ENCODE peak calls at places on chromosomes 4 and X, in ten cellular contexts. E is heart right ventricle, R is IMR-90, A is Peyer's patch, X is fibroblast of mammary gland, G is natural killer cell, F is cardiac fibroblast, U is adrenal gland, O is HCT116, Z is nephron progenitor cell. V is an unnamed sample.

GRCh38 chr4:99847362-99847976 is 30.8 kb downstream of the DAPP1 start:
- DNase-seq in E (no peak), R (no peak), A (no peak), X (no peak), G (no peak), F (no peak), U (no peak), O (no peak), Z (no peak), V (no peak)

GRCh38 chrX:55758033-55758432 is 40.5 kb downstream of the RRAGB start:
- DNase-seq in E (no peak), R (peak), A (no peak), X (peak), G (no peak), F (peak), U (no peak), O (no peak), Z (no peak), V (no peak)

GRCh38 chr4:42643685-42644084 is 13.2 kb downstream of the ATP8A1 start:
- DNase-seq in E (no peak), R (no peak), A (no peak), X (no peak), G (no peak), F (no peak), U (peak), O (no peak), Z (no peak), V (no peak)

GRCh38 chrX:42725196-42725595 is 52.8 kb downstream of the PPP1R2C start:
- DNase-seq in E (no peak), R (no peak), A (no peak), X (no peak), G (no peak), F (no peak), U (no peak), O (no peak), Z (no peak), V (no peak)

GRCh38 chr4:182192511-182193181 is 50.6 kb upstream of the TENM3 start:
- DNase-seq in E (no peak), R (peak), A (no peak), X (peak), G (no peak), F (no peak), U (no peak), O (no peak), Z (no peak), V (no peak)

GRCh38 chr4:124028172-124028571 is 631.6 kb downstream of the SPRY1 start:
- DNase-seq in E (no peak), R (peak), A (no peak), X (no peak), G (no peak), F (no peak), U (no peak), O (no peak), Z (no peak), V (no peak)

GRCh38 chr4:168167714-168168284 is 75.5 kb downstream of the ANXA10 start:
- DNase-seq in E (no peak), R (peak), A (no peak), X (peak), G (no peak), F (no peak), U (no peak), O (no peak), Z (no peak), V (no peak)

GRCh38 chr4:121217385-121217784 is 53.3 kb upstream of the TNIP3 start:
- DNase-seq in E (no peak), R (peak), A (no peak), X (peak), G (no peak), F (peak), U (no peak), O (no peak), Z (no peak), V (no peak)

DNA sequence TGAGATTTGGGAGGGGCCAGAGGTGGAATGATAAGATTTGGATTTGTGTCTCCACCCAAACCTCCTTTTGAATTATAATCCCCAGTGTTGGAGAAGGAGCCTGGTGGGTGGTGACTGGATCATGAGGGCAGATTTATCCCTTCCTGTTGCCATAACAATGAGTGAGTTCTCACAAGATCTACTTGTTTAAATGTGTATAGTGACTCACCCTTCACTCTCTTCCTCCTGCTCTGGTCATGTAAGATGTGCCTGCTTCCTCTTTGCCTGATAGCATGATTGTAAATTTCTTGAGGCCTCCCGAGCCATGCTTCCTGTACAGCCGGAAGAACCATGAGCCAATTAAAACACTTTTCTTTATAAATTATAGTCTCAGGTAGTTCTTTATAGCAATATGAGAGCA is 348.6 kb downstream of the AR start:
- DNase-seq in E (no peak), R (no peak), A (no peak), X (no peak), G (no peak), F (no peak), U (no peak), O (no peak), Z (no peak), V (no peak)
- TF ChIP-seq CTCF in E (no peak), R (no peak), A (no peak), X (no peak), G (no peak), F (no peak), U (no peak), O (no peak), Z (no peak), V (no peak)

GRCh38 chrX:102930990-102931756 is 5.9 kb upstream of the RAB40AL start:
- DNase-seq in E (no peak), R (peak), A (no peak), X (no peak), G (no peak), F (peak), U (no peak), O (no peak), Z (no peak), V (no peak)
- TF ChIP-seq CTCF in E (no peak), R (no peak), A (no peak), X (no peak), G (no peak), F (no peak), U (no peak), O (no peak), Z (no peak), V (no peak)

GRCh38 chrX:20221902-20222301 is 44.8 kb downstream of the RPS6KA3 start:
- DNase-seq in E (no peak), R (peak), A (no peak), X (peak), G (no peak), F (no peak), U (no peak), O (no peak), Z (no peak), V (no peak)

GRCh38 chrX:20217906-20218305 is 48.8 kb downstream of the RPS6KA3 start:
- DNase-seq in E (no peak), R (no peak), A (no peak), X (no peak), G (no peak), F (no peak), U (no peak), O (no peak), Z (no peak), V (no peak)

GRCh38 chrX:20217279-20217678 is 49.4 kb downstream of the RPS6KA3 start:
- DNase-seq in E (no peak), R (peak), A (no peak), X (peak), G (no peak), F (peak), U (no peak), O (peak), Z (no peak), V (no peak)

GRCh38 chrX:20215565-20215964 is 51.1 kb downstream of the RPS6KA3 start:
- DNase-seq in E (no peak), R (no peak), A (no peak), X (no peak), G (no peak), F (no peak), U (no peak), O (no peak), Z (no peak), V (no peak)

GRCh38 chrX:20218809-20219505 is 47.8 kb downstream of the RPS6KA3 start:
- DNase-seq in E (no peak), R (peak), A (no peak), X (no peak), G (no peak), F (peak), U (no peak), O (no peak), Z (no peak), V (no peak)
- TF ChIP-seq CTCF in E (no peak), R (no peak), A (no peak), X (no peak), G (no peak), F (peak), U (no peak), O (no peak), Z (no peak), V (peak)

DNA sequence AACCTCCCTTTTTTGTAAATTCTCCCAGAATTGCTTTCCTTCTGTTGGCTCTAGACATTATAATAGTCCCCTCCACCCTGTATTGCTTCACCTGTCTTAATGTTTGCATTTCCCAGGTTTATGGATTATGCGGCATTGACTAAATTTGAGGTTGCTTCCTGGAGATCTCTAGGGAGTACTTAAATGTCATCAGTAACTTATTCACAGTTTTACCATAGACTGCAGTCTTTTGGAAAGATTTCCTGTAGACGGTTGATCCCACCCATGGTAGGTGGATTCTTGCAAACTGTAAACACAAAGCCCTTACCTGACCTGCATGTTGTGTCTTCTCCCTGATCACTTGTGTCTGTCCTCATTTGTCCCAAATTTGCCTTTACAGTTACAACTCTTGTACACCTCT is 6.2 kb upstream of the NOX1 start:
- DNase-seq in E (no peak), R (no peak), A (no peak), X (no peak), G (no peak), F (no peak), U (no peak), O (no peak), Z (no peak), V (no peak)
- TF ChIP-seq CTCF in E (no peak), R (no peak), A (no peak), X (no peak), G (no peak), F (no peak), U (no peak), O (no peak), Z (no peak), V (no peak)

GRCh38 chr4:106355193-106355592 is 13.4 kb downstream of the GIMD1 start:
- DNase-seq in E (peak), R (no peak), A (no peak), X (no peak), G (no peak), F (no peak), U (no peak), O (no peak), Z (no peak), V (no peak)
- TF ChIP-seq CTCF in E (no peak), R (no peak), A (no peak), X (no peak), G (no peak), F (no peak), U (no peak), O (no peak), Z (no peak), V (no peak)

GRCh38 chr4:113378836-113379235 is 329.4 kb downstream of the ANK2 start:
- DNase-seq in E (no peak), R (no peak), A (no peak), X (no peak), G (no peak), F (no peak), U (no peak), O (no peak), Z (no peak), V (no peak)
- TF ChIP-seq CTCF in E (no peak), R (no peak), A (no peak), X (no peak), G (no peak), F (no peak), U (no peak), O (no peak), Z (no peak), V (no peak)

GRCh38 chr4:113978561-113979156 is 788 bp downstream of the ARSJ start:
- DNase-seq in E (no peak), R (peak), A (no peak), X (no peak), G (no peak), F (no peak), U (no peak), O (no peak), Z (peak), V (no peak)

GRCh38 chr4:113979973-113980615 is 647 bp upstream of the ARSJ start:
- DNase-seq in E (no peak), R (peak), A (no peak), X (no peak), G (no peak), F (peak), U (no peak), O (no peak), Z (no peak), V (no peak)

GRCh38 chr4:113978105-113978504 is 1.3 kb downstream of the ARSJ start:
- DNase-seq in E (no peak), R (no peak), A (no peak), X (no peak), G (no peak), F (no peak), U (no peak), O (no peak), Z (no peak), V (no peak)

GRCh38 chr4:113976937-113977855 is 2.3 kb downstream of the ARSJ start:
- DNase-seq in E (no peak), R (peak), A (no peak), X (peak), G (no peak), F (peak), U (no peak), O (no peak), Z (no peak), V (no peak)

DNA sequence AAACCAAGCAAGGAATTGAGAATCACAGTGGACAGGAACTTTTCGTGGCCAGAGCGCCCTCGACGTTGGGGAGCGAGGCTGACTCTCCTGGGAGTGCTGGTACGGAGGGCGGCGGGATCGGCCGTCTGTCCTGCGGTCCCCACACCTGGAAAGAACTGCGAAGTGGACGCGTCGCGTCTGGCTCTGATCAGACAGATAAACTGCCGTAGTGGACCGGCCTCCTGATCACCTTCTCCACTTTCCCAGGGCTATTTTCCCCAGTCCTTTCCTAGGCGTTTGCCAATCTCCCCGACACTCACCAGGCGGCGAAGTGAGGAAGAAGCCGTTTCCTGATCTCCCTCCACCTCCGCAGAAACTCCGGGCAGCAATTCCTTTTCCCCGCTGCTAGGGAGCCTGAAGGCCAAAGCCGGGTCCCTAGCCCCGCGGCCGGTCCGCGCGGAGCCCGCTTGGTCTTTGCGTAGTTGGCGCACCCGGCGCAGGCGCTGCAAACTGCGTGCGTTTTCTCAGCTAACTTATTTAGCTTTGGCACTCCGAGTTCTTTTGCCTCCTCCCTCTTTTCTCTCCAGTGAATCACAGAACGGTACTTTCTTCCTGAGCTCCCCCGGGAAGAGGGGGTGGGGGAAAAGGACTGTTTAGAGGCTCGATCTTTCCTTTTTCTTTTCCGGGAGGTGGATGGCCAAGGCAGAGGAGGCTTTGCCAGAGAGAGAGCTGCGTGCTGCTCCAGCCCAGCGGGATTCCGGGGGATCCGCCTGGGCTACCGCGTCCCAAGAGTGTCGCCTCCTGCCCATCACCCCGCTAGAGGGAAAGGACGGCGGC is at the start of gene ARSJ:
- DNase-seq in E (peak), R (peak), A (peak), X (peak), G (no peak), F (peak), U (peak), O (peak), Z (peak), V (peak)
- TF ChIP-seq CTCF in E (no peak), R (peak), A (no peak), X (peak), G (no peak), F (peak), U (no peak), O (no peak), Z (no peak), V (no peak)

DNA sequence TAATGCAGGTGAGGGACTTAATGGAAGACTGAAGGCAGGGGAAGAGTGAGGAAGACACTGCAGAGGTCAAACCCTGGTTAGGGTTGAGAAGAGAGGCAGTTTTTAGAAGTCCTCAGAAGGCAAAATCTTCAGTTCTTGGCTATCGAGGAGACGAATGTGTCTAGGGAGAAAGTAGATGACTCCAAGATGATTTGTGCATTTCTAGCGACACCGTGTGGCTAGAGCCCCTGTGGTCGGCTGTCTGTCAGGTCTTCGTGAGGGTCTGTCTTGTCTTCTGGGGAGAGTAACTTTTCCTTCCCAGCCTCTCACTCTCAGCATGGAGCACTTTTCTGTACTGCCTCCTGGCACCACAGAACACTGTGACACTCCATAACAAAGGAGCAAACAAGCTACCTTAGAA is 458.1 kb downstream of the STIM2 start:
- DNase-seq in E (no peak), R (peak), A (no peak), X (peak), G (no peak), F (peak), U (no peak), O (peak), Z (peak), V (no peak)
- TF ChIP-seq CTCF in E (no peak), R (peak), A (no peak), X (peak), G (no peak), F (peak), U (peak), O (peak), Z (peak), V (peak)